ENCODE peak calls at places on chromosomes 1 and 21, in eight cellular contexts. One of them, this sample, is unnamed.
A peak's percentile ranks its signal among the peaks of the same experiment; 100 is the strongest.

GRCh38 chr1:168455764-168456163 is 88.0 kb downstream of the XCL2 start:
- DNase-seq in heart right ventricle: no peak
- DNase-seq in HFFc6: peak; percentile 24
- DNase-seq in H9: no peak
- DNase-seq in stomach: no peak
- DNase-seq in endodermal cell: no peak
- DNase-seq in GM10248: no peak
- DNase-seq in prostate gland: no peak
- DNase-seq in this sample: no peak

GRCh38 chr1:32919811-32920733 is 18.9 kb upstream of the TMEM54 start:
- DNase-seq in heart right ventricle: no peak
- DNase-seq in HFFc6: no peak
- DNase-seq in H9: no peak
- DNase-seq in stomach: peak; percentile 5
- DNase-seq in endodermal cell: no peak
- DNase-seq in GM10248: no peak
- DNase-seq in prostate gland: no peak
- DNase-seq in this sample: no peak

GRCh38 chr1:17682403-17682802 is 72.7 kb upstream of the ACTL8 start:
- DNase-seq in heart right ventricle: no peak
- DNase-seq in HFFc6: no peak
- DNase-seq in H9: no peak
- DNase-seq in stomach: no peak
- DNase-seq in endodermal cell: no peak
- DNase-seq in GM10248: no peak
- DNase-seq in prostate gland: peak; percentile 43
- DNase-seq in this sample: no peak

GRCh38 chr1:23930861-23931471 is 17.8 kb upstream of the CNR2 start:
- DNase-seq in heart right ventricle: no peak
- DNase-seq in HFFc6: peak; percentile 61
- DNase-seq in H9: no peak
- DNase-seq in stomach: peak; percentile 13
- DNase-seq in endodermal cell: no peak
- DNase-seq in GM10248: peak; percentile 50
- DNase-seq in prostate gland: no peak
- DNase-seq in this sample: no peak

GRCh38 chr1:165063181-165063955 is 293.1 kb downstream of the LMX1A start:
- DNase-seq in heart right ventricle: peak; percentile 11
- DNase-seq in HFFc6: no peak
- DNase-seq in H9: no peak
- DNase-seq in stomach: no peak
- DNase-seq in endodermal cell: no peak
- DNase-seq in GM10248: no peak
- DNase-seq in prostate gland: no peak
- DNase-seq in this sample: no peak

GRCh38 chr1:24504560-24504959 is 1.9 kb downstream of the RCAN3 start:
- DNase-seq in heart right ventricle: no peak
- DNase-seq in HFFc6: no peak
- DNase-seq in H9: no peak
- DNase-seq in stomach: no peak
- DNase-seq in endodermal cell: no peak
- DNase-seq in GM10248: no peak
- DNase-seq in prostate gland: no peak
- DNase-seq in this sample: no peak

GRCh38 chr1:94757931-94758330 is 62.2 kb upstream of the SLC44A3 start:
- DNase-seq in heart right ventricle: peak; percentile 80
- DNase-seq in HFFc6: no peak
- DNase-seq in H9: no peak
- DNase-seq in stomach: no peak
- DNase-seq in endodermal cell: no peak
- DNase-seq in GM10248: no peak
- DNase-seq in prostate gland: no peak
- DNase-seq in this sample: no peak

GRCh38 chr1:212452323-212453155 is 19.8 kb downstream of the NENF start:
- DNase-seq in heart right ventricle: peak; percentile 82
- DNase-seq in HFFc6: peak; percentile 70
- DNase-seq in H9: no peak
- DNase-seq in stomach: no peak
- DNase-seq in endodermal cell: no peak
- DNase-seq in GM10248: no peak
- DNase-seq in prostate gland: no peak
- DNase-seq in this sample: no peak

GRCh38 chr1:19824541-19824940 is 9.5 kb upstream of the RNF186 start:
- DNase-seq in heart right ventricle: no peak
- DNase-seq in HFFc6: no peak
- DNase-seq in H9: no peak
- DNase-seq in stomach: no peak
- DNase-seq in endodermal cell: no peak
- DNase-seq in GM10248: no peak
- DNase-seq in prostate gland: no peak
- DNase-seq in this sample: no peak

GRCh38 chr1:62229468-62229867 is 34.8 kb downstream of the L1TD1 start:
- DNase-seq in heart right ventricle: no peak
- DNase-seq in HFFc6: no peak
- DNase-seq in H9: peak; percentile 54
- DNase-seq in stomach: no peak
- DNase-seq in endodermal cell: peak; percentile 65
- DNase-seq in GM10248: no peak
- DNase-seq in prostate gland: no peak
- DNase-seq in this sample: no peak

GRCh38 chr1:51425955-51426354 is 93.1 kb downstream of the EPS15 start:
- DNase-seq in heart right ventricle: no peak
- DNase-seq in HFFc6: no peak
- DNase-seq in H9: no peak
- DNase-seq in stomach: no peak
- DNase-seq in endodermal cell: no peak
- DNase-seq in GM10248: no peak
- DNase-seq in prostate gland: no peak
- DNase-seq in this sample: no peak

GRCh38 chr1:3168678-3169077 is 99.7 kb downstream of the PRDM16 start:
- DNase-seq in heart right ventricle: no peak
- DNase-seq in HFFc6: no peak
- DNase-seq in H9: no peak
- DNase-seq in stomach: peak; percentile 79
- DNase-seq in endodermal cell: no peak
- DNase-seq in GM10248: no peak
- DNase-seq in prostate gland: no peak
- DNase-seq in this sample: no peak

GRCh38 chr1:54489627-54490240 is 58.3 kb upstream of the ACOT11 start:
- DNase-seq in heart right ventricle: no peak
- DNase-seq in HFFc6: no peak
- DNase-seq in H9: no peak
- DNase-seq in stomach: no peak
- DNase-seq in endodermal cell: no peak
- DNase-seq in GM10248: no peak
- DNase-seq in prostate gland: no peak
- DNase-seq in this sample: no peak

GRCh38 chr1:244092293-244093264 is 41.5 kb downstream of the ZBTB18 start:
- DNase-seq in heart right ventricle: no peak
- DNase-seq in HFFc6: peak; percentile 56
- DNase-seq in H9: no peak
- DNase-seq in stomach: no peak
- DNase-seq in endodermal cell: no peak
- DNase-seq in GM10248: no peak
- DNase-seq in prostate gland: no peak
- DNase-seq in this sample: no peak

GRCh38 chr1:216186816-216187215 is 236.4 kb downstream of the USH2A start:
- DNase-seq in heart right ventricle: no peak
- DNase-seq in HFFc6: no peak
- DNase-seq in H9: no peak
- DNase-seq in stomach: no peak
- DNase-seq in endodermal cell: no peak
- DNase-seq in GM10248: no peak
- DNase-seq in prostate gland: no peak
- DNase-seq in this sample: no peak

GRCh38 chr21:18950045-18950740 is 546.6 kb upstream of the TMPRSS15 start:
- DNase-seq in heart right ventricle: no peak
- DNase-seq in HFFc6: no peak
- DNase-seq in H9: no peak
- DNase-seq in stomach: no peak
- DNase-seq in endodermal cell: no peak
- DNase-seq in GM10248: no peak
- DNase-seq in prostate gland: no peak
- DNase-seq in this sample: no peak

GRCh38 chr21:18954415-18954972 is 550.9 kb upstream of the TMPRSS15 start:
- DNase-seq in heart right ventricle: no peak
- DNase-seq in HFFc6: no peak
- DNase-seq in H9: no peak
- DNase-seq in stomach: no peak
- DNase-seq in endodermal cell: no peak
- DNase-seq in GM10248: no peak
- DNase-seq in prostate gland: no peak
- DNase-seq in this sample: no peak

GRCh38 chr21:18951291-18952038 is 547.9 kb upstream of the TMPRSS15 start:
- DNase-seq in heart right ventricle: no peak
- DNase-seq in HFFc6: no peak
- DNase-seq in H9: peak; percentile 62
- DNase-seq in stomach: no peak
- DNase-seq in endodermal cell: peak; percentile 82
- DNase-seq in GM10248: no peak
- DNase-seq in prostate gland: no peak
- DNase-seq in this sample: no peak
- TF ChIP-seq CTCF in heart right ventricle: no peak
- TF ChIP-seq CTCF in HFFc6: peak; percentile 24
- TF ChIP-seq CTCF in H9: peak; percentile 83
- TF ChIP-seq CTCF in stomach: no peak
- TF ChIP-seq CTCF in endodermal cell: peak; percentile 90
- TF ChIP-seq CTCF in GM10248: no peak
- TF ChIP-seq CTCF in prostate gland: peak; percentile 19
- TF ChIP-seq CTCF in this sample: no peak

DNA sequence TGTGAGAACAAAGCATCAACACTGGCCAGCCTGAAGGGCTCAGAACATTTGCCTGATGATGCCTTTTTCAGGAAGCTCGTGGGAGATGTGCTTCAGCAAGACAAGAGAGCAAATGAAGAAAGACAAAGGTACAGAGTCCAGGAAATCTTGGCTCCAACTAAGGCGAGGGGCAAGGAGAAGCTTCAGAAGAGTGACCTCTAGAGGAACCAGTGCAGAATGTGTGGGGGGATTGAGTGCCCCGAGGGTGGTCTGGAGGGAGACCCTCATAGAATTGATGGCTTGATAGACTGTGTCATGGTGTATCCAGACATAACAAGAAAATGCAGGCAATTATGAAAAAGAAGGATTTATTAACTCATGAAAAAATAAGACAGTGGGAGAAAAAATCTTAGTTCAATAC is 15.3 kb upstream of the NLRP3 start:
- DNase-seq in heart right ventricle: no peak
- DNase-seq in HFFc6: no peak
- DNase-seq in H9: no peak
- DNase-seq in stomach: no peak
- DNase-seq in endodermal cell: no peak
- DNase-seq in GM10248: no peak
- DNase-seq in prostate gland: no peak
- DNase-seq in this sample: no peak
- TF ChIP-seq CTCF in heart right ventricle: no peak
- TF ChIP-seq CTCF in HFFc6: no peak
- TF ChIP-seq CTCF in H9: peak; percentile 60
- TF ChIP-seq CTCF in stomach: no peak
- TF ChIP-seq CTCF in endodermal cell: peak; percentile 65
- TF ChIP-seq CTCF in GM10248: no peak
- TF ChIP-seq CTCF in prostate gland: no peak
- TF ChIP-seq CTCF in this sample: no peak

GRCh38 chr1:47324682-47325081 is 8.9 kb upstream of the CMPK1 start:
- DNase-seq in heart right ventricle: no peak
- DNase-seq in HFFc6: no peak
- DNase-seq in H9: no peak
- DNase-seq in stomach: no peak
- DNase-seq in endodermal cell: no peak
- DNase-seq in GM10248: no peak
- DNase-seq in prostate gland: no peak
- DNase-seq in this sample: no peak

GRCh38 chr1:47328992-47329391 is 4.6 kb upstream of the CMPK1 start:
- DNase-seq in heart right ventricle: no peak
- DNase-seq in HFFc6: no peak
- DNase-seq in H9: no peak
- DNase-seq in stomach: no peak
- DNase-seq in endodermal cell: no peak
- DNase-seq in GM10248: no peak
- DNase-seq in prostate gland: no peak
- DNase-seq in this sample: no peak

GRCh38 chr1:47326271-47326670 is 7.3 kb upstream of the CMPK1 start:
- DNase-seq in heart right ventricle: no peak
- DNase-seq in HFFc6: no peak
- DNase-seq in H9: no peak
- DNase-seq in stomach: no peak
- DNase-seq in endodermal cell: no peak
- DNase-seq in GM10248: no peak
- DNase-seq in prostate gland: no peak
- DNase-seq in this sample: no peak

GRCh38 chr1:47325530-47325929 is 8.1 kb upstream of the CMPK1 start:
- DNase-seq in heart right ventricle: no peak
- DNase-seq in HFFc6: no peak
- DNase-seq in H9: no peak
- DNase-seq in stomach: no peak
- DNase-seq in endodermal cell: no peak
- DNase-seq in GM10248: no peak
- DNase-seq in prostate gland: no peak
- DNase-seq in this sample: no peak

GRCh38 chr1:47323475-47324105 is 9.6 kb upstream of the STIL start:
- DNase-seq in heart right ventricle: no peak
- DNase-seq in HFFc6: no peak
- DNase-seq in H9: no peak
- DNase-seq in stomach: no peak
- DNase-seq in endodermal cell: no peak
- DNase-seq in GM10248: no peak
- DNase-seq in prostate gland: peak; percentile 51
- DNase-seq in this sample: no peak
- TF ChIP-seq CTCF in heart right ventricle: no peak
- TF ChIP-seq CTCF in HFFc6: no peak
- TF ChIP-seq CTCF in H9: no peak
- TF ChIP-seq CTCF in stomach: no peak
- TF ChIP-seq CTCF in endodermal cell: no peak
- TF ChIP-seq CTCF in GM10248: no peak
- TF ChIP-seq CTCF in prostate gland: no peak
- TF ChIP-seq CTCF in this sample: no peak

GRCh38 chr1:41864471-41865040 is 54.2 kb downstream of the HIVEP3 start:
- DNase-seq in heart right ventricle: no peak
- DNase-seq in HFFc6: no peak
- DNase-seq in H9: no peak
- DNase-seq in stomach: no peak
- DNase-seq in endodermal cell: peak; percentile 58
- DNase-seq in GM10248: no peak
- DNase-seq in prostate gland: no peak
- DNase-seq in this sample: no peak

GRCh38 chr1:41870076-41870562 is 48.6 kb downstream of the HIVEP3 start:
- DNase-seq in heart right ventricle: no peak
- DNase-seq in HFFc6: peak; percentile 59
- DNase-seq in H9: no peak
- DNase-seq in stomach: no peak
- DNase-seq in endodermal cell: no peak
- DNase-seq in GM10248: peak; percentile 44
- DNase-seq in prostate gland: no peak
- DNase-seq in this sample: no peak

GRCh38 chr1:41866285-41866684 is 52.4 kb downstream of the HIVEP3 start:
- DNase-seq in heart right ventricle: peak; percentile 36
- DNase-seq in HFFc6: no peak
- DNase-seq in H9: no peak
- DNase-seq in stomach: no peak
- DNase-seq in endodermal cell: no peak
- DNase-seq in GM10248: no peak
- DNase-seq in prostate gland: no peak
- DNase-seq in this sample: no peak

GRCh38 chr1:41872074-41872473 is 46.6 kb downstream of the HIVEP3 start:
- DNase-seq in heart right ventricle: no peak
- DNase-seq in HFFc6: no peak
- DNase-seq in H9: no peak
- DNase-seq in stomach: no peak
- DNase-seq in endodermal cell: no peak
- DNase-seq in GM10248: no peak
- DNase-seq in prostate gland: no peak
- DNase-seq in this sample: no peak

GRCh38 chr1:41868241-41868953 is 50.3 kb downstream of the HIVEP3 start:
- DNase-seq in heart right ventricle: no peak
- DNase-seq in HFFc6: no peak
- DNase-seq in H9: no peak
- DNase-seq in stomach: no peak
- DNase-seq in endodermal cell: no peak
- DNase-seq in GM10248: peak; percentile 69
- DNase-seq in prostate gland: no peak
- DNase-seq in this sample: no peak
- TF ChIP-seq CTCF in heart right ventricle: no peak
- TF ChIP-seq CTCF in HFFc6: peak; percentile 50
- TF ChIP-seq CTCF in H9: peak; percentile 42
- TF ChIP-seq CTCF in stomach: peak; percentile 9
- TF ChIP-seq CTCF in endodermal cell: peak; percentile 47
- TF ChIP-seq CTCF in GM10248: peak; percentile 63
- TF ChIP-seq CTCF in prostate gland: no peak
- TF ChIP-seq CTCF in this sample: no peak

This sample was measured in activated B cell treated with CpG ODN at 0.5 μM for 24 hours.